ENCODE peak calls at places on chromosomes 11 and 22, in five cellular contexts. M, F, Z, L and V are unnamed samples.

GRCh38 chr22:24564376-24565058 is 8.7 kb downstream of the SNRPD3 start:
- DNase-seq in M (no peak), F (no peak), Z (no peak), L (no peak), V (peak)

GRCh38 chr11:13007702-13008435 is 1.2 kb upstream of the RASSF10 start:
- DNase-seq in M (peak), F (no peak), Z (no peak), L (no peak), V (no peak)

GRCh38 chr11:1568451-1568911 is 3.6 kb downstream of the DUSP8 start:
- DNase-seq in M (no peak), F (peak), Z (no peak), L (no peak), V (peak)

GRCh38 chr11:44701276-44701675 is 25.5 kb upstream of the TSPAN18 start:
- DNase-seq in M (no peak), F (no peak), Z (no peak), L (no peak), V (no peak)

GRCh38 chr11:78420255-78420764 is 2.7 kb upstream of the GAB2 start:
- DNase-seq in M (peak), F (peak), Z (peak), L (no peak), V (peak)

GRCh38 chr22:46453006-46453828 is 84.2 kb downstream of the CELSR1 start:
- DNase-seq in M (peak), F (no peak), Z (no peak), L (no peak), V (no peak)

GRCh38 chr11:60891103-60891741 is 15.2 kb downstream of the PRPF19 start:
- DNase-seq in M (no peak), F (no peak), Z (no peak), L (no peak), V (no peak)

GRCh38 chr11:75453916-75454655 is 21.1 kb upstream of the KLHL35 start:
- DNase-seq in M (no peak), F (no peak), Z (no peak), L (no peak), V (no peak)

GRCh38 chr22:45154383-45154782 is 9.3 kb upstream of the NUP50 start:
- DNase-seq in M (no peak), F (no peak), Z (no peak), L (no peak), V (no peak)

GRCh38 chr11:16739326-16739875 is 954 bp downstream of the C11orf58 start:
- DNase-seq in M (no peak), F (no peak), Z (no peak), L (no peak), V (no peak)

GRCh38 chr22:32200752-32201151 is 4.1 kb downstream of the RFPL2 start:
- DNase-seq in M (no peak), F (no peak), Z (peak), L (no peak), V (no peak)

GRCh38 chr11:22879615-22880014 is 19.3 kb upstream of the CCDC179 start:
- DNase-seq in M (no peak), F (no peak), Z (no peak), L (no peak), V (no peak)

GRCh38 chr11:68354181-68354872 is 41.9 kb downstream of the LRP5 start:
- DNase-seq in M (peak), F (peak), Z (no peak), L (peak), V (no peak)

GRCh38 chr11:100753562-100753961 is 66.5 kb downstream of the ARHGAP42 start:
- DNase-seq in M (no peak), F (no peak), Z (no peak), L (no peak), V (no peak)

GRCh38 chr22:43014062-43014875 is 680 bp downstream of the PACSIN2 start:
- DNase-seq in M (peak), F (peak), Z (peak), L (no peak), V (peak)

GRCh38 chr11:131025020-131025419 is 108.7 kb upstream of the SNX19 start:
- DNase-seq in M (no peak), F (no peak), Z (no peak), L (no peak), V (no peak)

GRCh38 chr22:32573991-32574390 is 99.4 kb downstream of the FBXO7 start:
- DNase-seq in M (no peak), F (no peak), Z (no peak), L (no peak), V (no peak)

GRCh38 chr22:19876314-19876940 is 21.8 kb upstream of the GNB1L start:
- DNase-seq in M (no peak), F (peak), Z (no peak), L (no peak), V (peak)

GRCh38 chr11:128512478-128513127 is 74.8 kb downstream of the ETS1 start:
- DNase-seq in M (no peak), F (no peak), Z (no peak), L (no peak), V (peak)

GRCh38 chr11:2401436-2401984 is 960 bp downstream of the TSSC4 start:
- DNase-seq in M (no peak), F (no peak), Z (no peak), L (no peak), V (no peak)

GRCh38 chr22:49764151-49764581 is 63.5 kb downstream of the BRD1 start:
- DNase-seq in M (no peak), F (peak), Z (no peak), L (no peak), V (peak)

GRCh38 chr11:368414-369335 is 624 bp upstream of the B4GALNT4 start:
- DNase-seq in M (no peak), F (no peak), Z (no peak), L (no peak), V (no peak)
- H3K4me3 ChIP-seq in M (peak), F (peak), Z (no peak), L (no peak), V (no peak)

GRCh38 chr11:35107866-35108265 is 31.1 kb upstream of the CD44 start:
- DNase-seq in M (no peak), F (no peak), Z (peak), L (no peak), V (no peak)

GRCh38 chr11:35103366-35104194 is 35.4 kb upstream of the CD44 start:
- DNase-seq in M (no peak), F (no peak), Z (no peak), L (no peak), V (no peak)

GRCh38 chr11:35104655-35105054 is 34.3 kb upstream of the CD44 start:
- DNase-seq in M (no peak), F (no peak), Z (no peak), L (no peak), V (no peak)

GRCh38 chr11:35106595-35106994 is 32.4 kb upstream of the CD44 start:
- DNase-seq in M (no peak), F (no peak), Z (no peak), L (no peak), V (no peak)

GRCh38 chr11:35105319-35106063 is 33.5 kb upstream of the CD44 start:
- DNase-seq in M (no peak), F (no peak), Z (no peak), L (no peak), V (no peak)
- H3K27ac ChIP-seq in M (no peak), F (no peak), Z (no peak), L (no peak), V (no peak)

DNA sequence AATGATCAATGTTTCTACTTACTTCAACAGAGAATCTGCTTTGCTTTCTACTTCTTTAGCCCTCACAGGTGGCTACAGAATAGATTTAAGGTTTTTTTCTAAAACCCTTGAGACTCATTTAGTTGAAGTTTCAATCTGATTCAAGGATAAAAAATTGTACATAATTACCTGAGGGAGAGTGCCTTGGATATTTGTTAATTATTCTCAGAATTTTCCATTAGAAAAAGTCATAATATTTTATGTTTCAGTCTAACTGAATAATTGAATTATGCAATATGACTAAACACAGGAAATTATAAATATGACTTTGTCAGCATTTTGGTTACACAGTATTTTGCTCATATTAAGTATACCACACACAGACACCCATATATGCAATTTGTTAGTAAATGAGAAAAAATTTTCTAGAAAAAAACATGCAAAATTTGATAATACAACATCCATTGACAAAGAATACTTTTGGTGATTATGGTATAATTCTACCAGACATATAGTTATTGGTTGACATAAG is at the start of gene OR8J3:
- DNase-seq in M (no peak), F (no peak), Z (no peak), L (no peak), V (no peak)
- TF ChIP-seq POLR2AphosphoS5 in M (no peak), F (no peak), Z (no peak), L (no peak), V (no peak)

GRCh38 chr11:120212926-120213325 is 2.1 kb downstream of the OAF start:
- DNase-seq in M (no peak), F (no peak), Z (no peak), L (no peak), V (no peak)
- H3K4me3 ChIP-seq in M (no peak), F (peak), Z (no peak), L (no peak), V (peak)

DNA sequence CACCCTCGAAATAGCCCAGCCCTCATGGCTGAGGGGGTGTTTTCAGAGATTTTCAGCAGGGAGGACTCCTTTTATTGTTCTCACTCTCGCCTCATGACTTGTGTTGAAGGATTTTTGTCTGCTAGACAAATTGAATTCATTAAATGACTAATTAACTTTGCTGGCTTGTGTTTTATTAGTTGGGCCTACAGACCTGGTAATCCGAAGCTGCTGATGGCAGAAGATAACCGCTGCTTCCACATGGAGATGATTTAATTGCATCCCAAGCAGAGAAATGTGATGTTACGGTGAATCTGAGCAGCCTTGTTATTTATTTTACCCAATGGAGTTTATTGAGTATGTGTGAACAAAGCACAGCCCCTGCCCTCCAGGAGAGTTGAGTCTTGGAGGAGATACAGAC is 40.5 kb upstream of the CDON start:
- DNase-seq in M (no peak), F (no peak), Z (no peak), L (no peak), V (no peak)
- H3K27ac ChIP-seq in M (peak), F (no peak), Z (no peak), L (no peak), V (no peak)